ENCODE peak calls at places on chromosome 4, in six cellular contexts. S, H, D, F, E and A are unnamed samples.

GRCh38 chr4:93042746-93043145 is 739.0 kb downstream of the GRID2 start:
- DNase-seq in S (no peak), H (no peak), D (no peak), F (no peak), E (no peak), A (no peak)

GRCh38 chr4:169791527-169792156 is 33.9 kb upstream of the HPF1 start:
- DNase-seq in S (no peak), H (no peak), D (peak), F (no peak), E (peak), A (no peak)

GRCh38 chr4:150280081-150280950 is 202.1 kb downstream of the DCLK2 start:
- DNase-seq in S (no peak), H (peak), D (peak), F (peak), E (no peak), A (no peak)

GRCh38 chr4:19947349-19947748 is 304.4 kb upstream of the SLIT2 start:
- DNase-seq in S (no peak), H (peak), D (no peak), F (peak), E (no peak), A (no peak)

GRCh38 chr4:153623491-153623890 is 60.6 kb upstream of the TLR2 start:
- DNase-seq in S (no peak), H (no peak), D (no peak), F (no peak), E (no peak), A (no peak)

GRCh38 chr4:13537832-13538177 is 6.5 kb downstream of the NKX3-2 start:
- DNase-seq in S (no peak), H (no peak), D (no peak), F (no peak), E (no peak), A (no peak)

GRCh38 chr4:163534056-163534455 is 39.6 kb downstream of the TMA16 start:
- DNase-seq in S (no peak), H (no peak), D (no peak), F (no peak), E (no peak), A (no peak)

GRCh38 chr4:184315675-184316359 is 98.1 kb upstream of the ENPP6 start:
- DNase-seq in S (no peak), H (no peak), D (no peak), F (no peak), E (no peak), A (no peak)

GRCh38 chr4:177367336-177367735 is 57.7 kb downstream of the NEIL3 start:
- DNase-seq in S (no peak), H (peak), D (no peak), F (no peak), E (no peak), A (no peak)

GRCh38 chr4:73730292-73730691 is 10.1 kb upstream of the CXCL8 start:
- DNase-seq in S (no peak), H (no peak), D (no peak), F (no peak), E (no peak), A (no peak)

GRCh38 chr4:122977103-122977502 is 54.7 kb upstream of the NUDT6 start:
- DNase-seq in S (no peak), H (no peak), D (no peak), F (no peak), E (peak), A (no peak)

GRCh38 chr4:156971623-156972369 is at the start of gene PDGFC:
- DNase-seq in S (peak), H (no peak), D (no peak), F (no peak), E (peak), A (peak)

GRCh38 chr4:34182346-34182745 is 2062.0 kb downstream of the ARAP2 start:
- DNase-seq in S (no peak), H (no peak), D (no peak), F (no peak), E (no peak), A (no peak)

GRCh38 chr4:87103691-87104187 is 116.7 kb downstream of the KLHL8 start:
- DNase-seq in S (no peak), H (no peak), D (peak), F (no peak), E (no peak), A (no peak)

GRCh38 chr4:159460408-159460807 is 357.5 kb downstream of the RAPGEF2 start:
- DNase-seq in S (no peak), H (no peak), D (no peak), F (no peak), E (no peak), A (no peak)

GRCh38 chr4:159451006-159451405 is 348.1 kb downstream of the RAPGEF2 start:
- DNase-seq in S (no peak), H (no peak), D (peak), F (no peak), E (no peak), A (no peak)

DNA sequence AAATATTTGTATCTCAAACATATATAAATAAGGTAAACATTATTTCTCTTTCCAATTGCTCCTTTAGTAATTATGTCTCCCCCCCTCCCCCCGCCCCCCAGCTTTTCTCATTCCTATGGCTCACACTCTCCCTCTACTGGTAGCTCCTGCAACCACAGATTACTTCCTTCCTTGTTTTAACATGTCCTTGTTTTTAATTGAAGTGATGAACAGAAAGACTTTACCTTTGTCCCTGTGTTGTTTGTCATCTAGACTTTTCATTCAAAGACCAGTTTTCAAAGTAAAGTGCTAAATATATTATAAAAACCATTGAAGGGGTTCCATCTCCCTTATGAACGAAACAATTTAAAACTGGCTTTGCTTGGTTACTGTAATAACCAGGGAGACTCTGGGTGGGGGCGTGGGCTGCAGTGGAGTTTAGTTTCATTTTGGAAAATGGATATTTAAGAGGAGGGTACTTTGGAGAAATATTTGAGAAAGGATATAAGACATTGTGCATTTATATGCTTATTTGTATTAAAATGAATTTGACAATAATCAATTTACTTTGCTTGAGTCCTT is 352.9 kb downstream of the RAPGEF2 start:
- DNase-seq in S (no peak), H (no peak), D (no peak), F (no peak), E (no peak), A (peak)
- TF ChIP-seq CTCF in S (peak), H (peak), D (peak), F (peak), E (peak), A (peak)

GRCh38 chr4:186698028-186698427 is 25.6 kb downstream of the FAT1 start:
- DNase-seq in S (no peak), H (no peak), D (no peak), F (no peak), E (no peak), A (no peak)

GRCh38 chr4:186699881-186700397 is 23.7 kb downstream of the FAT1 start:
- DNase-seq in S (no peak), H (no peak), D (no peak), F (no peak), E (no peak), A (no peak)

GRCh38 chr4:186699298-186699697 is 24.4 kb downstream of the FAT1 start:
- DNase-seq in S (no peak), H (no peak), D (no peak), F (no peak), E (no peak), A (no peak)

GRCh38 chr4:186700746-186701145 is 22.9 kb downstream of the FAT1 start:
- DNase-seq in S (no peak), H (no peak), D (no peak), F (no peak), E (no peak), A (no peak)

GRCh38 chr4:186698525-186698924 is 25.1 kb downstream of the FAT1 start:
- DNase-seq in S (no peak), H (no peak), D (no peak), F (no peak), E (no peak), A (no peak)
- TF ChIP-seq CTCF in S (no peak), H (no peak), D (no peak), F (no peak), E (no peak), A (no peak)

DNA sequence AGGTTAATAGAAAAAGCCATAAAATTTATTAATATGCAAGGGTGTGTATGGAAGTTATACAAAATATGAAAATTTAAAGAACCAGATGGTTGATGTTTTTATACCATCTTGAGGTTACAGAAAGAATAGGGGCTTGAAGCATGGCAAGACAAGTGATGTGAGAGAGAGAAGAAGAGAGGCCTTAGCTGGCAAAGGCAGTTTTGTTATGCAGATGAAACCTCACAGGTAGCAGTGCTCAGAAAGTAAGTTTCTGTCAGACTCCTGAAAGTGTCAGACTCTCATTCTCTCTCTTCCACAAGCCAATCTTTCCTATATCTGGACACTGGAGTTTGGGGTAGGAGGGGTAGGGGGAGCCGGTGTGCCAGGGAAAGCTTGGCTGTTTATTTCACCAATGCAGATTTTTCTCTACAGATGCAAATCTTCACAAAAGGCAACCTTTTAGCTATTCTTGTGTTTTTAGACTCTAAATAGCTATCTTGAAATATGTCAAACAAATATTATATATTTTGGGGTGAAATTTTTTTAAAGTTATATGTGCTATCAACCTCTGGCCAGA is 124.5 kb downstream of the CFAP299 start:
- DNase-seq in S (no peak), H (no peak), D (no peak), F (no peak), E (no peak), A (no peak)
- TF ChIP-seq CTCF in S (no peak), H (no peak), D (no peak), F (no peak), E (no peak), A (no peak)

GRCh38 chr4:119498520-119498919 is 130.1 kb downstream of the PDE5A start:
- DNase-seq in S (no peak), H (no peak), D (no peak), F (no peak), E (no peak), A (no peak)

GRCh38 chr4:119489305-119489704 is 139.3 kb downstream of the PDE5A start:
- DNase-seq in S (no peak), H (no peak), D (no peak), F (no peak), E (no peak), A (no peak)

GRCh38 chr4:119490335-119490734 is 138.3 kb downstream of the PDE5A start:
- DNase-seq in S (no peak), H (no peak), D (no peak), F (no peak), E (no peak), A (no peak)

DNA sequence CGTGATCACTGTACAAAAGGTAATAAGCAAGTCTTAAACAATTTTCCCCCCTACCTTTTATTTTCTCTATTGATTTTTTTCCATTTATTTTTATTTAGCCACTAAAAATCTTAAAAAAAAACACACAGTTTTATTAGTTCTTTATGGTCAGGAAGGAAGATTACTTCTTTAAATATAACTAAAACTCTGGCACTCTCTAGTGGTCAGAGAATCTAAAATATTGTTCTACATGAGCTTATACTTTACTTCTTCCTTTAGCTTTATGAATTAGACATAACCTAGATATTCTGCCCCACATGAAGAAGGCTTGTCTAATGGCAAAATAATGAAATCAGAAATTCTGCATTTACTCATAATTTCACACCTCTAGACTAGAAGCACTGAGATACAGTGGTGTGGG is 135.2 kb downstream of the PDE5A start:
- DNase-seq in S (no peak), H (no peak), D (no peak), F (no peak), E (no peak), A (no peak)
- TF ChIP-seq CTCF in S (no peak), H (no peak), D (peak), F (no peak), E (no peak), A (no peak)

DNA sequence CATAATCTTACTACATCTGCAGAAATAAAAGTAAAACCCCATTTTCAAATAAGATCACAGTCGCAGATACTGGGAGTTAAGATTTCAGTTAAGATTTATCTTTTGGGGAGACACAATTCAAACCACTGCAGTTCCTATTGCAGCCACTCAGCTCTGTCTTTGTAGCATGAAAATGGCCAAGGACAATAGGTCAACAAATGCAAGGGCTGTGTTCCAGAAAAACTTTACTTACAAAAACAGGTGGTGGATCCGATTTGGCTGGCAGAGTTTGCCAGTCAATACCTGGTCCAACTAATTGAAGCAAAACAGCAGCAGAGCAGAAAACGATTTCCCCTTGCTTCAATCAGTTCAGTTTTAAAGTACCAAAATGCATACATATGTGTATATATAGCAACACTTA is 77.4 kb downstream of the TENM3 start:
- DNase-seq in S (no peak), H (no peak), D (no peak), F (no peak), E (no peak), A (no peak)
- TF ChIP-seq CTCF in S (no peak), H (no peak), D (no peak), F (no peak), E (no peak), A (no peak)

GRCh38 chr4:85233516-85233915 is 241.4 kb upstream of the ARHGAP24 start:
- DNase-seq in S (no peak), H (no peak), D (no peak), F (no peak), E (no peak), A (no peak)

GRCh38 chr4:85222561-85222960 is 252.4 kb upstream of the ARHGAP24 start:
- DNase-seq in S (no peak), H (no peak), D (no peak), F (no peak), E (no peak), A (no peak)

DNA sequence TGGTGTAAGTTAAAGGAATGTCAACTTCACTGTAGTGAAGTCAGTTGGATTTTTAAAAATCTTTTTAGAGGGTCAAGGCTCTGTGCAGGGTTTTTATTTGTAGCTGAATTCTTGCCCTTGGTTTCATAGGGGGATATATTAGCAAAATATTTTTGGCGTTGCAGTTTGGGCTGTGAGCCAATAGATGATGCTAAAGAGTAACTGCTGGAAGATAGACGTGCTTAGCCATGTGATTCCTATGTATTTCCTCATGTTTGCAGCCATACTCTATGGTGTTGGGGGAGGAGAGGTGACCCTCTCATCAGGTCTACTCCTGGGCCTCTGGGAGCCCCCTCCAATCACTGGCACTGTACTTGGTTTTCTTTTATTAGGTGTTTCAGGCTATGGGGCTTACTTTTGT is 246.7 kb upstream of the ARHGAP24 start:
- DNase-seq in S (no peak), H (no peak), D (no peak), F (no peak), E (no peak), A (no peak)
- TF ChIP-seq CTCF in S (no peak), H (no peak), D (peak), F (no peak), E (no peak), A (no peak)

GRCh38 chr4:158496030-158496741 is 25.5 kb upstream of the RXFP1 start:
- DNase-seq in S (peak), H (no peak), D (no peak), F (no peak), E (no peak), A (peak)
- TF ChIP-seq CTCF in S (peak), H (peak), D (peak), F (peak), E (peak), A (peak)